ENCODE peak calls at places on chromosome 9, in four cellular contexts. W is WTC11, Q is HepG2, V is K562. N is an unnamed sample.

GRCh38 chr9:135409286-135410200 is 70.0 kb upstream of the PPP1R26 start:
- DNase-seq in W (no peak), Q (no peak), V (no peak), N (no peak)

GRCh38 chr9:134390947-134391318 is 64.7 kb downstream of the RXRA start:
- DNase-seq in W (no peak), Q (no peak), V (no peak), N (no peak)

GRCh38 chr9:84600739-84601138 is 68.8 kb upstream of the NTRK2 start:
- DNase-seq in W (no peak), Q (no peak), V (no peak), N (no peak)

GRCh38 chr9:25415723-25416122 is 262.5 kb downstream of the TUSC1 start:
- DNase-seq in W (no peak), Q (no peak), V (no peak), N (no peak)

GRCh38 chr9:132381966-132382541 is 24.6 kb downstream of the TTF1 start:
- DNase-seq in W (no peak), Q (no peak), V (no peak), N (no peak)

GRCh38 chr9:121499427-121500164 is at the start of gene GGTA1:
- DNase-seq in W (peak), Q (no peak), V (peak), N (peak)

GRCh38 chr9:26228273-26228672 is 550.0 kb upstream of the TUSC1 start:
- DNase-seq in W (no peak), Q (no peak), V (no peak), N (no peak)

GRCh38 chr9:97632406-97632991 is 669 bp downstream of the TSTD2 start:
- DNase-seq in W (peak), Q (no peak), V (no peak), N (no peak)

GRCh38 chr9:77455312-77455927 is 192.7 kb downstream of the GNA14 start:
- DNase-seq in W (peak), Q (peak), V (peak), N (peak)

GRCh38 chr9:126630458-126631237 is 16.9 kb downstream of the LMX1B start:
- DNase-seq in W (no peak), Q (no peak), V (no peak), N (no peak)

GRCh38 chr9:12697719-12698118 is 4.5 kb downstream of the TYRP1 start:
- DNase-seq in W (no peak), Q (no peak), V (no peak), N (no peak)

GRCh38 chr9:116541402-116541801 is 145.7 kb upstream of the TRIM32 start:
- DNase-seq in W (no peak), Q (no peak), V (no peak), N (no peak)

GRCh38 chr9:122206118-122207046 is 22.4 kb downstream of the LHX6 start:
- DNase-seq in W (no peak), Q (no peak), V (no peak), N (no peak)

GRCh38 chr9:76717176-76717575 is 47.1 kb upstream of the PCA3 start:
- DNase-seq in W (no peak), Q (no peak), V (no peak), N (no peak)

GRCh38 chr9:125511780-125512179 is 195.2 kb downstream of the MAPKAP1 start:
- DNase-seq in W (no peak), Q (no peak), V (no peak), N (no peak)

GRCh38 chr9:128505414-128505765 is 871 bp downstream of the GLE1 start:
- DNase-seq in W (no peak), Q (no peak), V (no peak), N (peak)

GRCh38 chr9:3525088-3525835 is 539 bp downstream of the RFX3 start:
- DNase-seq in W (peak), Q (no peak), V (peak), N (peak)

GRCh38 chr9:123724211-123724831 is 205.6 kb downstream of the DENND1A start:
- DNase-seq in W (no peak), Q (no peak), V (no peak), N (no peak)

GRCh38 chr9:135209852-135210251 is 122.4 kb downstream of the OLFM1 start:
- DNase-seq in W (no peak), Q (no peak), V (no peak), N (no peak)

GRCh38 chr9:21317956-21318923 is 13.1 kb upstream of the IFNA5 start:
- DNase-seq in W (peak), Q (peak), V (no peak), N (peak)

GRCh38 chr9:26112724-26113123 is 434.5 kb upstream of the TUSC1 start:
- DNase-seq in W (no peak), Q (no peak), V (no peak), N (no peak)

GRCh38 chr9:130872912-130873503 is 23.6 kb downstream of the QRFP start:
- DNase-seq in W (no peak), Q (peak), V (peak), N (no peak)

GRCh38 chr9:128614728-128615127 is 41.9 kb downstream of the DYNC2I2 start:
- DNase-seq in W (no peak), Q (no peak), V (no peak), N (no peak)

GRCh38 chr9:109926321-109926959 is 146.4 kb downstream of the PALM2AKAP2 start:
- DNase-seq in W (no peak), Q (no peak), V (no peak), N (no peak)

GRCh38 chr9:89999176-89999533 is 394.3 kb downstream of the GADD45G start:
- DNase-seq in W (no peak), Q (no peak), V (no peak), N (no peak)

GRCh38 chr9:123065191-123065590 is 31.7 kb downstream of the GPR21 start:
- DNase-seq in W (no peak), Q (no peak), V (no peak), N (no peak)

GRCh38 chr9:94554439-94555331 is at the start of gene PCAT7:
- DNase-seq in W (peak), Q (peak), V (peak), N (peak)

GRCh38 chr9:804026-804425 is 37.5 kb upstream of the DMRT1 start:
- DNase-seq in W (no peak), Q (no peak), V (no peak), N (no peak)

DNA sequence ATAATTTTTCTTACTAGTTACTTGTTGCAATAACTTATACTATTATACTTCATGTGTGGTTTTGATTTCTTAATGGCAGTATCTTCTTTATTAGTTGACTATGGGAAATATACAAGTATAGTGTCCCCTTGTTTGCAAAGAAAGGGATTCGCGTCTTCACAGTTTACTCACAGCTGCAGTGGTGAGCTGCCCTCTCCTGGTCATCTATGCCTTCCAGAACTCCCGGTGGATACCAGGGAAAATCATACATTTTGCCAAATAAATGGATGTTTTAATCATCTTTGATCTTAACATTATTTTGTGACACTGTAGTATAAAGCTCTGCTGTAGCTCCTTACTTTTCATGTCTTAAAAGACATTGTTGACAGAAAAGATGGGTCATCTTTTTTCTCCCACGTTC is 142.0 kb downstream of the ZCCHC7 start:
- DNase-seq in W (peak), Q (no peak), V (no peak), N (peak)
- TF ChIP-seq HMGXB4 in W (no peak), Q (no peak), V (no peak), N (no peak)

GRCh38 chr9:112890106-112891081 is at the start of gene SLC46A2:
- DNase-seq in W (peak), Q (no peak), V (no peak), N (no peak)
- TF ChIP-seq HMGXB4 in W (no peak), Q (no peak), V (no peak), N (no peak)

DNA sequence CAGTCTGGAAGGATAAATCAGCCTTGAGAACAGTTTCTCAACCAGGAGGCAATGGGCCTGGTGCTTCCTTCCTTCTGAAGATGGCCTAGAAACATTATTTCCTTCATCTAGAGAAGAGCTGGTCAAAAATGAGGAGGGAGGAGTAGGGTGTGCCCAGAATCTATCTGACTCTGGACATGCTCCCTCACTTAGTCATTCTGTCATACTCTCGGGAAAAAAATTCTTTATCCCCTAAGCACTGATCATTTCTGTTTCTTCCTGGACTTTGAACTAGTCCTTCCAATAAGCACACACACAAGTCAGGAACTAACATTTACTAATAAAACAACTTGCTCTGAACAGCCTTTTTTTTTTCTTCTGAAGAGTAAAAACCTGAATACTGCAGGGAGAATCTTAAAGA is 160.5 kb downstream of the ZDHHC21 start:
- DNase-seq in W (no peak), Q (peak), V (no peak), N (peak)
- TF ChIP-seq HMGXB4 in W (no peak), Q (no peak), V (no peak), N (no peak)

DNA sequence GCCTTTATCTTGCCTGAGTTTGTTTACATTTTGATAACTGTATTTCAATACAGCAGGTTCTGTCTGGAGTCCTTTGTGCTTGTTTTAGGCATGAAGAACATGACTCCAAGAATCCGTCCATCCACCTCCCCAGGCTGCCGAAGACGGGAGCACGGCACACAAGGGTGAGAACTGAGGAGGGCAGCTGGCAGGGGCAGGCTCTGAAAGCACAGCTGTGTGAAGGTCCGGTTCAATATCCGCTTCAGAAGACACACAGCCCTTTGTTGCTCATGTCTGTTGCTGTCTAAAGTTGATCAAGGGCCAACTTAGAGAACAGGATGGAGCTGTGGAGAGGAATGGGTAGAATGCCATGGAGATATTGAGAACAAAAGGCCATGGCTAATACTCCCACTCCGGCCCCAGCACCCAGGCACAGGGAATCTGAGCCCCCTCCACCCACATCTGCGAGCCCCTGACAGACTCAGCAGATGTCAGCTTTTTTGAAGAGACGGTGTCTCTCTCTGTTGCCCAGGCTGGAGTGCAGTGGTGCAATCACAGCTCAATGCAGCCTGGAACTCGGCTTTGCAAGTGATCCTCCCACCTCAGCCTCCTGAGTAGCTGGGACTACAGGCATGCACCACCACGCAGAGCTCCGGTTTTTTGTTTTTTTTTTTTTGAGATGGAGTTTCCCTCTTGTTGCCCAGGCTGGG is 58.5 kb upstream of the GNE start:
- DNase-seq in W (no peak), Q (peak), V (no peak), N (no peak)
- TF ChIP-seq HMGXB4 in W (no peak), Q (no peak), V (no peak), N (no peak)

N was measured in A549.